ENCODE peak calls at places on chromosomes 11 and 22, in eight cellular contexts. U is NCI-H1092 treated with DMSO at 0.1 percent for 48 hours; V is lower leg skin; T is stimulated activated CD8-positive, alpha-beta memory T cell treated with anti-CD3 and anti-CD28 coated beads, Interleukin-4, amount 100 ng/mL, for 48 hours; L is amniotic stem cell; P is posterior cingulate gyrus; K is fibroblast of mammary gland; S is kidney glomerular epithelial cell. A is an unnamed sample.

GRCh38 chr11:76044750-76045320 is 161.5 kb downstream of the WNT11 start:
- DNase-seq in U (no peak), V (no peak), T (no peak), L (no peak), P (no peak), K (no peak), S (no peak), A (no peak)

GRCh38 chr11:12158926-12159325 is 48.5 kb downstream of the MICAL2 start:
- DNase-seq in U (no peak), V (no peak), T (peak), L (no peak), P (no peak), K (no peak), S (no peak), A (no peak)

GRCh38 chr11:14455648-14456430 is 43.8 kb downstream of the COPB1 start:
- DNase-seq in U (no peak), V (no peak), T (no peak), L (no peak), P (no peak), K (peak), S (no peak), A (no peak)

GRCh38 chr11:118267486-118267885 is 3.4 kb upstream of the MPZL2 start:
- DNase-seq in U (no peak), V (no peak), T (no peak), L (no peak), P (no peak), K (no peak), S (no peak), A (no peak)

GRCh38 chr11:65891180-65892136 is 985 bp downstream of the CCDC85B start:
- DNase-seq in U (peak), V (no peak), T (peak), L (no peak), P (peak), K (peak), S (no peak), A (no peak)

GRCh38 chr11:67440229-67441081 is 2.8 kb downstream of the CORO1B start:
- DNase-seq in U (no peak), V (no peak), T (no peak), L (no peak), P (no peak), K (no peak), S (no peak), A (peak)

GRCh38 chr22:48138855-48139254 is 1376.4 kb downstream of the TBC1D22A start:
- DNase-seq in U (no peak), V (no peak), T (no peak), L (no peak), P (peak), K (no peak), S (no peak), A (no peak)

GRCh38 chr22:20748082-20748481 is 25.8 kb upstream of the SERPIND1 start:
- DNase-seq in U (no peak), V (no peak), T (no peak), L (no peak), P (no peak), K (no peak), S (no peak), A (no peak)

GRCh38 chr22:32775957-32776356 is 25.5 kb upstream of the TIMP3 start:
- DNase-seq in U (no peak), V (no peak), T (no peak), L (no peak), P (no peak), K (no peak), S (no peak), A (no peak)

GRCh38 chr11:99325807-99326206 is 305.1 kb downstream of the CNTN5 start:
- DNase-seq in U (no peak), V (no peak), T (no peak), L (peak), P (no peak), K (peak), S (peak), A (no peak)

GRCh38 chr11:69588270-69588669 is 52.7 kb upstream of the CCND1 start:
- DNase-seq in U (no peak), V (no peak), T (no peak), L (peak), P (no peak), K (peak), S (no peak), A (no peak)

GRCh38 chr11:65314501-65315203 is at the start of gene CDC42EP2:
- DNase-seq in U (peak), V (peak), T (peak), L (peak), P (peak), K (peak), S (peak), A (peak)

GRCh38 chr11:8719260-8720190 is 36.9 kb downstream of the RPL27A start:
- DNase-seq in U (no peak), V (peak), T (no peak), L (peak), P (no peak), K (peak), S (peak), A (no peak)

GRCh38 chr22:37775785-37776638 is 31.7 kb upstream of the GCAT start:
- DNase-seq in U (no peak), V (no peak), T (no peak), L (no peak), P (no peak), K (peak), S (no peak), A (no peak)

GRCh38 chr11:130006929-130007328 is 4.3 kb upstream of the PRDM10 start:
- DNase-seq in U (no peak), V (no peak), T (no peak), L (no peak), P (no peak), K (no peak), S (no peak), A (no peak)